ENCODE peak calls at places on chromosome 16, in five cellular contexts. P is Panc1, I is left ventricle myocardium inferior, Y is heart left ventricle, S is aorta. W is an unnamed sample.

GRCh38 chr16:2278272-2278608 is 10.3 kb upstream of the RNPS1 start:
- DNase-seq in S (no peak), P (no peak), I (no peak), Y (no peak), W (no peak)

GRCh38 chr16:53417011-53417410 is 17.3 kb upstream of the RBL2 start:
- DNase-seq in P (no peak), Y (no peak), I (no peak), S (no peak), W (no peak)

GRCh38 chr16:46691720-46692119 is 2.3 kb downstream of the ORC6 start:
- DNase-seq in Y (no peak), P (no peak), I (no peak), S (no peak), W (no peak)

GRCh38 chr16:21169249-21169981 is 10.9 kb downstream of the LDAF1 start:
- DNase-seq in I (no peak), P (no peak), Y (no peak), S (no peak), W (no peak)

GRCh38 chr16:54285414-54286066 is 1.0 kb downstream of the IRX3 start:
- DNase-seq in Y (peak), P (no peak), I (peak), S (no peak), W (no peak)

GRCh38 chr16:48432136-48432535 is 46.9 kb upstream of the SIAH1 start:
- DNase-seq in S (no peak), P (no peak), Y (no peak), I (no peak), W (no peak)

GRCh38 chr16:74296465-74297295 is at the start of gene PSMD7:
- DNase-seq in S (peak), I (peak), Y (peak), P (peak), W (peak)

GRCh38 chr16:46859719-46860152 is 24.4 kb upstream of the GPT2 start:
- DNase-seq in I (no peak), S (peak), P (peak), Y (no peak), W (peak)

GRCh38 chr16:81879625-81880024 is 100.5 kb downstream of the PLCG2 start:
- DNase-seq in Y (no peak), I (no peak), P (no peak), S (no peak), W (no peak)

GRCh38 chr16:85620403-85620802 is 7.3 kb downstream of the GSE1 start:
- DNase-seq in P (no peak), S (no peak), I (no peak), Y (no peak), W (no peak)

GRCh38 chr16:52991572-52991971 is 61.1 kb downstream of the CHD9NB start:
- DNase-seq in I (no peak), Y (no peak), P (no peak), S (no peak), W (no peak)

GRCh38 chr16:70250748-70251650 is 741 bp downstream of the EXOSC6 start:
- DNase-seq in S (peak), P (no peak), Y (no peak), I (no peak), W (no peak)

GRCh38 chr16:11225677-11226549 is 30.1 kb downstream of the SOCS1 start:
- DNase-seq in I (no peak), Y (no peak), S (no peak), P (no peak), W (no peak)

GRCh38 chr16:31298340-31298739 is 38.6 kb downstream of the ITGAM start:
- DNase-seq in Y (no peak), P (no peak), I (no peak), S (no peak), W (no peak)

GRCh38 chr16:86661715-86662114 is 83.4 kb downstream of the FOXL1 start:
- DNase-seq in S (no peak), Y (no peak), P (no peak), I (no peak), W (no peak)

GRCh38 chr16:35391328-35391727 is 1931.9 kb downstream of the TP53TG3F start:
- DNase-seq in S (no peak), P (peak), I (peak), Y (peak), W (peak)

GRCh38 chr16:84618428-84619102 is 687 bp upstream of the COTL1 start:
- DNase-seq in I (no peak), S (peak), P (peak), Y (no peak), W (peak)

GRCh38 chr16:89361756-89362155 is 128.6 kb downstream of the ANKRD11 start:
- DNase-seq in P (no peak), Y (no peak), S (peak), I (no peak), W (no peak)

GRCh38 chr16:87661561-87661960 is 59.3 kb downstream of the JPH3 start:
- DNase-seq in Y (peak), I (no peak), P (no peak), S (no peak), W (no peak)

GRCh38 chr16:11252482-11252931 is 3.5 kb downstream of the SOCS1 start:
- DNase-seq in Y (no peak), S (no peak), I (no peak), P (no peak), W (no peak)

GRCh38 chr16:24635900-24636610 is 93.4 kb upstream of the TNRC6A start:
- DNase-seq in P (peak), Y (peak), S (peak), I (peak), W (peak)

GRCh38 chr16:67240506-67240905 is 6.8 kb downstream of the FHOD1 start:
- DNase-seq in P (no peak), I (no peak), S (peak), Y (no peak), W (no peak)

GRCh38 chr16:24499193-24499814 is 40.1 kb upstream of the RBBP6 start:
- DNase-seq in P (no peak), S (peak), Y (no peak), I (no peak), W (no peak)

GRCh38 chr16:85524630-85525463 is 88.3 kb upstream of the GSE1 start:
- DNase-seq in I (no peak), Y (no peak), S (no peak), P (no peak), W (no peak)

GRCh38 chr16:10565167-10565566 is 15.2 kb downstream of the EMP2 start:
- DNase-seq in Y (no peak), I (no peak), P (no peak), S (no peak), W (no peak)

GRCh38 chr16:50721549-50722409 is 20.1 kb upstream of the CYLD start:
- DNase-seq in I (no peak), Y (no peak), P (no peak), S (no peak), W (no peak)

GRCh38 chr16:25014500-25015147 is 545 bp downstream of the ARHGAP17 start:
- DNase-seq in I (peak), S (peak), P (no peak), Y (peak), W (no peak)

GRCh38 chr16:67516296-67517177 is 12.1 kb upstream of the RIPOR1 start:
- DNase-seq in I (no peak), P (no peak), Y (no peak), S (no peak), W (no peak)

GRCh38 chr16:70553645-70554044 is 30.0 kb downstream of the SF3B3 start:
- DNase-seq in S (no peak), P (no peak), I (no peak), Y (no peak), W (no peak)

GRCh38 chr16:64910351-64910750 is 211.5 kb downstream of the CDH11 start:
- DNase-seq in I (peak), S (peak), P (no peak), Y (peak), W (no peak)

GRCh38 chr16:89485701-89486246 is 4.6 kb downstream of the ANKRD11 start:
- DNase-seq in S (no peak), P (no peak), I (no peak), Y (no peak), W (no peak)

GRCh38 chr16:53973021-53973420 is 269.1 kb downstream of the FTO start:
- DNase-seq in P (no peak), Y (peak), S (no peak), I (peak), W (no peak)

GRCh38 chr16:75372236-75372856 is 61.0 kb downstream of the CFDP1 start:
- DNase-seq in S (no peak), Y (no peak), I (no peak), P (no peak), W (no peak)
- H3K27ac ChIP-seq in S (no peak), Y (no peak), I (no peak), P (no peak), W (no peak)

GRCh38 chr16:4092547-4093265 is 23.5 kb downstream of the ADCY9 start:
- DNase-seq in S (no peak), Y (no peak), I (no peak), P (no peak), W (no peak)
- H3K27ac ChIP-seq in S (no peak), Y (peak), I (peak), P (peak), W (no peak)

DNA sequence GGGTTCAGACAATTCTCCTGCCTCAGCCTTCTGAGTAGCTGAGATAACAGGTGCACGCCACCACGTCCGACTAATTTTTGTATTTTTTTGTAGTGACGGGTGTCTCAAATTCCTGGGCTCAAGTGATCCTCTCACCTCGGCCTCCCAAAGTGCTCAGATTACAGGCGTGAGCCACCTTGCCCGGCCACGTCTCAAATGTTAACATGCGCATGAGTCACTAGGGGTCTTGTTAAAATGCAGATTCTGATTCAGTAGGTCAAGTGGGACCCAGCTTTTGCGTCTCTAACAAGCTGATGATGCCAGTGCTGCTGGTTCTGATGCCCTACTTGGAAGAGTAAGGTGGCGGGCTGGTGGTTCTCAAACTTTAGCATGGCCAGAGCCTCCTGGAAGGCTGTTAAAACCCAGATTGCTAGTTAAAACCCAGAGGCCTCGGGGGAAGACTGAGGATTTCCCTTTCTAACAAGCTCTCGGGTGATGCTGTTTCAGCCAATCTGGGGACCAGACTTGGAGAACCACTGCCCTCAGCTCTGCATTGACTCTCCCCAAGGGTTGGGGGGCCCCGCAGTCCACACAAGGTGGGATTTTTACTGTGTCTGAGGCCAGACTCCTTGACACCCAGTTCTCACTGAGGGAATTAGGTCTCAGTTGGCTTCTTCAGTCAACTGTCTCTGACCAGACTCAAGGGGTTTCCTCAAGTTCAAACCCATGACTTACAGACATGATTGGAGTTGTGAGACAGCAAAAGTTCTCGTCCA is 17.9 kb downstream of the SCNN1B start:
- DNase-seq in P (no peak), S (no peak), Y (no peak), I (no peak), W (no peak)
- H3K27ac ChIP-seq in P (no peak), S (no peak), Y (no peak), I (no peak), W (no peak)

GRCh38 chr16:17343028-17343427 is 127.7 kb downstream of the XYLT1 start:
- DNase-seq in S (no peak), P (no peak), I (no peak), Y (no peak), W (no peak)
- H3K27ac ChIP-seq in S (no peak), P (no peak), I (no peak), Y (no peak), W (no peak)